ENCODE peak calls at places on chromosomes 4 and X, in four cellular contexts. C, G, X and I are unnamed samples.

GRCh38 chrX:18855919-18856644 is 127.8 kb downstream of the PHKA2 start:
- DNase-seq in C (no peak), G (no peak), X (no peak), I (no peak)

GRCh38 chr4:242121-242848 is 63.0 kb downstream of the ZNF732 start:
- DNase-seq in C (no peak), G (peak; percentile 13), X (peak; percentile 58), I (peak; percentile 43)

GRCh38 chr4:151446208-151446607 is 37.2 kb downstream of the FHIP1A start:
- DNase-seq in C (no peak), G (no peak), X (no peak), I (no peak)

GRCh38 chr4:7424553-7425111 is 10.1 kb downstream of the PSAPL1 start:
- DNase-seq in C (no peak), G (no peak), X (no peak), I (peak; percentile 29)

GRCh38 chrX:135585153-135585552 is 64.7 kb downstream of the INTS6L start:
- DNase-seq in C (no peak), G (no peak), X (no peak), I (no peak)

GRCh38 chr4:40909363-40909876 is 159.7 kb downstream of the NSUN7 start:
- DNase-seq in C (no peak), G (peak; percentile 82), X (no peak), I (no peak)

GRCh38 chrX:28586891-28587635 is at the start of gene IL1RAPL1:
- DNase-seq in C (no peak), G (peak; percentile 81), X (no peak), I (no peak)

GRCh38 chr4:84710520-84710919 is 127.6 kb downstream of the CDS1 start:
- DNase-seq in C (no peak), G (no peak), X (no peak), I (no peak)

GRCh38 chr4:111154924-111155323 is 532.0 kb upstream of the PITX2 start:
- DNase-seq in C (no peak), G (no peak), X (no peak), I (no peak)

GRCh38 chr4:46124773-46125172 is 919 bp upstream of the GABRG1 start:
- DNase-seq in C (peak; percentile 79), G (no peak), X (no peak), I (peak; percentile 65)

GRCh38 chrX:54178100-54178940 is 4.7 kb downstream of the FAM120C start:
- DNase-seq in C (no peak), G (peak; percentile 82), X (no peak), I (no peak)

GRCh38 chr4:19309365-19309764 is 942.3 kb upstream of the SLIT2 start:
- DNase-seq in C (no peak), G (peak; percentile 74), X (no peak), I (no peak)

GRCh38 chr4:23348789-23349498 is 540.9 kb downstream of the PPARGC1A start:
- DNase-seq in C (no peak), G (no peak), X (no peak), I (no peak)

GRCh38 chr4:80268081-80268823 is 1.8 kb downstream of the FGF5 start:
- DNase-seq in C (no peak), G (peak; percentile 53), X (no peak), I (peak; percentile 58)

GRCh38 chr4:182338059-182338458 is 94.9 kb downstream of the TENM3 start:
- DNase-seq in C (no peak), G (no peak), X (no peak), I (no peak)

GRCh38 chrX:153635388-153635787 is 11.6 kb upstream of the DUSP9 start:
- DNase-seq in C (no peak), G (no peak), X (no peak), I (peak; percentile 18)

GRCh38 chr4:156255205-156255604 is 301.5 kb upstream of the CTSO start:
- DNase-seq in C (no peak), G (no peak), X (no peak), I (no peak)

GRCh38 chr4:36492590-36492989 is 211.2 kb downstream of the DTHD1 start:
- DNase-seq in C (no peak), G (no peak), X (no peak), I (no peak)

GRCh38 chrX:95290455-95290854 is 1394.2 kb upstream of the DIAPH2 start:
- DNase-seq in C (no peak), G (no peak), X (peak; percentile 0), I (no peak)

GRCh38 chr4:116926631-116927295 is 158.6 kb downstream of the TRAM1L1 start:
- DNase-seq in C (peak; percentile 0), G (no peak), X (no peak), I (no peak)
- H3K9ac ChIP-seq in C (no peak overlapping the region), G (no peak overlapping the region), X (no peak overlapping the region), I (no peak overlapping the region)

DNA sequence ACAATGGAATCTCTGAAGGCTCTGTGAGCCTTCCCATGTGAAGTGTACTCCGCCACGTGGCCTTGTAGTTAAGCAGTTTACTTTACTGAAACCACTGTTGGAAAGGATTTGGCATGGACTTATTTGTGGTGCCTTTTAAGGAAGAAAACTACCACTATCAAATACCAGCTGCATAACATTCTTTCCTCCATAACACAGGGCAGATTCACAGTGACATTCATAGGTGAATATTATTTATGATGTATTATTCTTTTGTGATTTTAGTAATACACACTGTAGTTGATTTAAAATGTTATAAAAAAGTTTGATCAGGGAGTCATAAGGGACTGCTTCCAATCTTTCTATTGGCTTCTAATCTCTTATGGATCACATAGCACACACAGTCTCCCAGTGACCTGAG is 192.5 kb upstream of the AGTR2 start:
- DNase-seq in C (no peak), G (no peak), X (no peak), I (no peak)
- H4K91ac ChIP-seq in C (no peak overlapping the region), G (no peak overlapping the region), X (no peak overlapping the region), I (no peak overlapping the region)

GRCh38 chr4:138910201-138910913 is 105.2 kb upstream of the NOCT start:
- DNase-seq in C (no peak), G (peak; percentile 55), X (no peak), I (no peak)
- H3K9ac ChIP-seq in C (no peak overlapping the region), G (no peak overlapping the region), X (no peak overlapping the region), I (no peak overlapping the region)

GRCh38 chrX:154731203-154731602 is 19.7 kb downstream of the GAB3 start:
- DNase-seq in C (no peak), G (no peak), X (no peak), I (no peak)

GRCh38 chrX:154730271-154730883 is 20.5 kb downstream of the GAB3 start:
- DNase-seq in C (no peak), G (peak; percentile 77), X (no peak), I (no peak)

GRCh38 chrX:154729439-154729838 is 21.4 kb downstream of the GAB3 start:
- DNase-seq in C (no peak), G (no peak), X (no peak), I (no peak)

GRCh38 chrX:154727418-154728323 is 23.2 kb downstream of the GAB3 start:
- DNase-seq in C (no peak), G (peak; percentile 77), X (no peak), I (no peak)

DNA sequence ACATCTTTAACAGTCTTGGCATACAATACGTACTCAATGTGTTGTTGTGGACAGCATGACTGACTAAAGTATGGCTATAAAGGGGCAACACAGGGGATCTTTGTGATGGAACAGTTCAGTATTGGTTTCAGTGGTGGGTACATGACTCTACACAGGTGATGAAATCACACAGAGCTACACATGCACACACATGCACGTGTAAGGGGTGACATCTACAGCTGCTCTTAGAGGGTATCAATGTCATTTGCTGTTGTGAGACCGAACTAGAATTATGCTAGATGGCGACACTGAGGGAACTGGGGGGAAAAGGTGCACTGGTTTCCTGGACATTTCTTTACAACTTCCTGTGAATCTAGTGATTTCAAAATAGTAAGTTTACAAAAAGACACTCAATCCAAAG is 22.1 kb downstream of the GAB3 start:
- DNase-seq in C (no peak), G (no peak), X (no peak), I (no peak)
- H4K91ac ChIP-seq in C (no peak overlapping the region), G (peak overlapping the region; percentile 48), X (no peak overlapping the region), I (no peak overlapping the region)